ENCODE peak calls at places on chromosomes 12 and 14, in seven cellular contexts. L is neural crest cell; B is NCI-H226; Q is body of pancreas; P is dorsolateral prefrontal cortex; X is activated CD4-positive, alpha-beta T cell treated with anti-CD3 and anti-CD28 coated beads, Interleukin-2, amount 50 U/mL, for 48 hours; R is activated T-helper 1 cell treated with Interleukin-2 at 50 U/mL for 16 hours. K is an unnamed sample.

GRCh38 chr12:88816201-88816600 is 235.9 kb upstream of the KITLG start:
- DNase-seq in B (no peak), R (no peak), X (no peak), Q (no peak), L (no peak), P (no peak), K (no peak)

GRCh38 chr12:71478277-71478676 is 38.7 kb downstream of the LGR5 start:
- DNase-seq in R (no peak), L (no peak), P (no peak), X (no peak), B (no peak), Q (no peak), K (no peak)

GRCh38 chr12:65656904-65657351 is 167.4 kb upstream of the HMGA2 start:
- DNase-seq in X (no peak), L (no peak), P (no peak), B (peak; percentile 95), R (no peak), Q (no peak), K (no peak)

GRCh38 chr14:76133103-76133502 is 18.6 kb upstream of the GPATCH2L start:
- DNase-seq in Q (no peak), P (no peak), B (peak; percentile 21), R (no peak), X (no peak), L (peak; percentile 39), K (no peak)

GRCh38 chr12:123445388-123446344 is 9.2 kb upstream of the RILPL2 start:
- DNase-seq in Q (no peak), X (no peak), P (no peak), B (peak; percentile 56), R (no peak), L (no peak), K (no peak)

GRCh38 chr14:22928237-22929103 is 706 bp downstream of the PRMT5 start:
- DNase-seq in P (no peak), R (no peak), B (no peak), Q (no peak), X (peak; percentile 7), L (no peak), K (no peak)

GRCh38 chr12:105018001-105018400 is 31.9 kb downstream of the NOPCHAP1 start:
- DNase-seq in P (no peak), R (no peak), Q (no peak), X (no peak), L (no peak), B (no peak), K (no peak)

GRCh38 chr14:77040995-77041744 is 12.7 kb upstream of the IRF2BPL start:
- DNase-seq in B (no peak), L (no peak), P (no peak), R (no peak), X (peak; percentile 45), Q (peak; percentile 45), K (no peak)

GRCh38 chr12:15220961-15221885 is at the start of gene RERG:
- DNase-seq in B (peak; percentile 59), Q (peak; percentile 79), L (peak; percentile 87), R (peak; percentile 60), P (peak; percentile 89), X (peak; percentile 75), K (peak; percentile 91)

GRCh38 chr14:31864937-31865855 is 211.9 kb upstream of the ARHGAP5 start:
- DNase-seq in Q (no peak), X (no peak), R (no peak), L (no peak), B (no peak), P (no peak), K (no peak)

GRCh38 chr12:105748806-105749600 is 389.8 kb downstream of the NUAK1 start:
- DNase-seq in X (no peak), Q (peak; percentile 15), P (peak; percentile 64), L (no peak), R (no peak), B (no peak), K (peak; percentile 70)

GRCh38 chr12:108589028-108589839 is 8.7 kb downstream of the TMEM119 start:
- DNase-seq in R (no peak), Q (no peak), X (no peak), P (no peak), L (no peak), B (no peak), K (no peak)

GRCh38 chr12:3005736-3006135 is 46.5 kb downstream of the TEAD4 start:
- DNase-seq in Q (no peak), X (no peak), B (no peak), R (no peak), P (no peak), L (no peak), K (no peak)

GRCh38 chr12:46660719-46661118 is 165.1 kb downstream of the SLC38A4 start:
- DNase-seq in R (no peak), P (no peak), X (no peak), B (no peak), L (no peak), Q (no peak), K (no peak)

GRCh38 chr14:100144996-100145646 is 14.3 kb downstream of the DEGS2 start:
- DNase-seq in P (no peak), B (no peak), Q (no peak), R (no peak), L (no peak), X (no peak), K (no peak)

GRCh38 chr14:67137744-67138371 is 51.4 kb upstream of the GARIN2 start:
- DNase-seq in Q (no peak), X (no peak), P (no peak), R (no peak), B (no peak), L (no peak), K (no peak)

GRCh38 chr14:68495638-68496114 is 297.2 kb downstream of the ZFP36L1 start:
- DNase-seq in R (no peak), B (no peak), X (no peak), L (no peak), Q (no peak), P (no peak), K (no peak)

GRCh38 chr14:102049258-102050025 is 37.4 kb downstream of the HSP90AA1 start:
- DNase-seq in R (no peak), X (no peak), Q (no peak), B (no peak), L (no peak), P (peak; percentile 64), K (no peak)

GRCh38 chr12:12683725-12684124 is 12.3 kb downstream of the GPR19 start:
- DNase-seq in B (no peak), R (no peak), X (no peak), Q (no peak), L (no peak), P (no peak), K (no peak)

GRCh38 chr12:46459881-46460545 is 87.4 kb upstream of the SLC38A2 start:
- DNase-seq in R (no peak), B (no peak), Q (no peak), X (no peak), P (no peak), L (no peak), K (no peak)

GRCh38 chr12:80877706-80878384 is 59.9 kb downstream of the LIN7A start:
- DNase-seq in R (no peak), X (no peak), L (no peak), P (no peak), B (no peak), Q (no peak), K (no peak)

GRCh38 chr14:55711171-55711811 is 131.3 kb downstream of the KTN1 start:
- DNase-seq in L (no peak), P (no peak), R (no peak), X (no peak), B (no peak), Q (no peak), K (no peak)

GRCh38 chr12:13503094-13503835 is 306.7 kb downstream of the EMP1 start:
- DNase-seq in X (no peak), R (no peak), B (no peak), L (no peak), P (no peak), Q (no peak), K (no peak)

GRCh38 chr14:102998393-102998792 is 59.0 kb downstream of the CDC42BPB start:
- DNase-seq in P (no peak), X (no peak), R (no peak), Q (no peak), B (no peak), L (no peak), K (no peak)

GRCh38 chr14:27536748-27537147 is 938.9 kb upstream of the NOVA1 start:
- DNase-seq in X (no peak), B (no peak), Q (no peak), P (no peak), L (no peak), R (no peak), K (no peak)

GRCh38 chr12:125983094-125983783 is 918.0 kb downstream of the AACS start:
- DNase-seq in P (no peak), L (peak; percentile 86), Q (peak; percentile 73), X (no peak), B (no peak), R (no peak), K (peak; percentile 76)

GRCh38 chr12:846376-846775 is 94.0 kb downstream of the WNK1 start:
- DNase-seq in Q (no peak), B (no peak), R (no peak), L (no peak), X (no peak), P (no peak), K (no peak)

GRCh38 chr12:57616383-57617101 is 5.3 kb downstream of the ARHGEF25 start:
- DNase-seq in P (no peak), R (no peak), Q (no peak), B (peak; percentile 31), X (no peak), L (no peak), K (no peak)

GRCh38 chr12:101933866-101934514 is 56.6 kb downstream of the DRAM1 start:
- DNase-seq in L (no peak), P (no peak), Q (no peak), X (no peak), B (no peak), R (no peak), K (no peak)

GRCh38 chr14:60773558-60773957 is 39.0 kb downstream of the MNAT1 start:
- DNase-seq in X (no peak), Q (no peak), P (no peak), L (no peak), B (no peak), R (no peak), K (no peak)

GRCh38 chr14:36516719-36517241 is 3.3 kb downstream of the NKX2-1 start:
- DNase-seq in L (no peak), B (no peak), X (no peak), P (no peak), R (no peak), Q (no peak), K (no peak)